ENCODE peak calls at places on chromosomes 3 and 15, in seven cellular contexts. K is fibroblast of lung, M is neural progenitor cell, C is IMR-90, A is endothelial cell of umbilical vein, X is GM23248, S is H1. G is an unnamed sample.
A peak's percentile ranks its signal among the peaks of the same experiment; 100 is the strongest.

GRCh38 chr3:190092250-190092649 is 28.4 kb downstream of the P3H2 start:
- DNase-seq in K (peak; percentile 89), X (peak; percentile 76), A (peak; percentile 78), C (peak; percentile 91), M (peak; percentile 41), S (no peak), G (peak; percentile 86)

GRCh38 chr3:117853923-117854322 is 1144.3 kb downstream of the TUSC7 start:
- DNase-seq in K (peak; percentile 88), M (no peak), C (peak; percentile 93), X (peak; percentile 87), S (no peak), A (peak; percentile 32), G (peak; percentile 87)

GRCh38 chr3:21117397-21117796 is 633.6 kb downstream of the ZNF385D start:
- DNase-seq in X (peak; percentile 13), K (peak; percentile 4), M (no peak), S (no peak), A (no peak), C (no peak), G (no peak)

GRCh38 chr15:42490743-42491539 is at the start of gene ZNF106:
- DNase-seq in C (peak; percentile 92), K (peak; percentile 90), A (peak; percentile 93), S (peak; percentile 65), M (peak; percentile 95), X (peak; percentile 94), G (peak; percentile 84)

GRCh38 chr15:31457161-31457560 is 130.5 kb downstream of the KLF13 start:
- DNase-seq in A (no peak), X (peak; percentile 91), K (no peak), M (no peak), C (no peak), S (no peak), G (no peak)

GRCh38 chr15:42804739-42805138 is 67.8 kb upstream of the CDAN1 start:
- DNase-seq in S (no peak), K (no peak), M (no peak), C (peak; percentile 17), X (no peak), A (no peak), G (no peak)

GRCh38 chr3:57935539-57935938 is 72.7 kb upstream of the FLNB start:
- DNase-seq in M (no peak), S (no peak), X (no peak), A (no peak), C (no peak), K (no peak), G (no peak)

GRCh38 chr3:123267821-123268220 is 66.1 kb downstream of the SEC22A start:
- DNase-seq in S (no peak), C (no peak), X (no peak), A (no peak), M (no peak), K (no peak), G (no peak)

GRCh38 chr3:170356596-170357175 is 829 bp upstream of the SKIL start:
- DNase-seq in X (peak; percentile 91), K (peak; percentile 78), A (peak; percentile 81), C (peak; percentile 74), M (peak; percentile 93), S (peak; percentile 69), G (peak; percentile 55)

GRCh38 chr3:153350420-153350819 is 188.4 kb downstream of the RAP2B start:
- DNase-seq in C (peak; percentile 85), X (peak; percentile 63), M (no peak), S (no peak), A (no peak), K (peak; percentile 95), G (peak; percentile 95)

GRCh38 chr3:177705976-177706866 is 508.9 kb upstream of the TBL1XR1 start:
- DNase-seq in X (no peak), C (no peak), A (no peak), S (no peak), M (no peak), K (peak; percentile 49), G (peak; percentile 20)

GRCh38 chr3:55615694-55616310 is 128.7 kb upstream of the WNT5A start:
- DNase-seq in M (peak; percentile 49), S (peak; percentile 72), K (no peak), C (no peak), A (no peak), X (peak; percentile 45), G (no peak)

GRCh38 chr15:70156781-70157261 is 59.1 kb upstream of the TLE3 start:
- DNase-seq in M (no peak), K (peak; percentile 75), S (no peak), X (peak; percentile 85), A (peak; percentile 61), C (peak; percentile 34), G (peak; percentile 73)

GRCh38 chr3:190319660-190320059 is 2.6 kb downstream of the CLDN1 start:
- DNase-seq in X (no peak), M (no peak), S (no peak), A (no peak), K (peak; percentile 18), C (peak; percentile 67), G (no peak)

GRCh38 chr15:26838742-26839460 is 28.0 kb upstream of the GABRA5 start:
- DNase-seq in S (peak; percentile 36), M (peak; percentile 29), K (no peak), C (no peak), A (no peak), X (peak; percentile 4), G (no peak)

GRCh38 chr15:87874896-87875661 is 381.5 kb downstream of the NTRK3 start:
- DNase-seq in X (peak; percentile 5), M (peak; percentile 85), K (peak; percentile 81), A (no peak), C (peak; percentile 65), S (no peak), G (peak; percentile 72)

GRCh38 chr3:13070622-13071021 is 2.6 kb downstream of the IQSEC1 start:
- DNase-seq in C (no peak), X (no peak), K (no peak), M (peak; percentile 46), A (no peak), S (no peak), G (no peak)

GRCh38 chr3:177802151-177802900 is 605.0 kb upstream of the TBL1XR1 start:
- DNase-seq in A (no peak), X (peak; percentile 59), M (no peak), K (peak; percentile 79), S (no peak), C (peak; percentile 61), G (peak; percentile 77)

GRCh38 chr3:111324645-111325044 is 217.4 kb upstream of the CD96 start:
- DNase-seq in A (no peak), S (no peak), M (no peak), C (no peak), K (peak; percentile 17), X (no peak), G (no peak)

GRCh38 chr3:111324142-111324541 is 217.9 kb upstream of the CD96 start:
- DNase-seq in C (no peak), M (no peak), K (no peak), A (no peak), S (no peak), X (no peak), G (no peak)

GRCh38 chr3:111325160-111325707 is 216.8 kb upstream of the CD96 start:
- DNase-seq in M (no peak), S (no peak), C (peak; percentile 37), X (peak; percentile 18), A (no peak), K (peak; percentile 52), G (peak; percentile 38)

GRCh38 chr3:111319598-111319997 is 222.4 kb upstream of the CD96 start:
- DNase-seq in C (no peak), X (no peak), K (no peak), S (no peak), A (no peak), M (no peak), G (no peak)

DNA sequence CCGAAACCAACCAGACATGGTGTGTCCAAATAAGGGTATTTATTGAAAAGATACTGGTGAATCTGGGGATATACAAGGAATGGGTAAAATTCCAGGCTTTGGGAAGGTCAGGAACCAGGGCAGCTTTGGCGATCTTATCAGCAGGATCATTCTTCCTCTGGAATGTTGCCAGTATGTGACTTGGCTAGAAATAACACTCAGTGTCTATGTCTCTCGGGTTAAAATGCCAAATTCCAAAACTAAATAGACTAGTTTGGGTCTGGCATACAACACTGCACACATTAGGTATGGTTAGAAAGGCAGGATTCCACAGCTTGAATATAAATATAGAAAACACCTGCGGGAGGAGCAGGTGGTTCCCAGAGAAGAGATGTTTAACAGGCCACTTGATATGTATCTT is 220.2 kb upstream of the CD96 start:
- DNase-seq in K (no peak), S (no peak), M (no peak), X (no peak), C (no peak), A (no peak), G (no peak)
- H2AFZ ChIP-seq in K (no peak overlapping the region), S (no peak overlapping the region), M (no peak overlapping the region), X (no peak overlapping the region), C (no peak overlapping the region), A (no peak overlapping the region), G (no peak overlapping the region)

GRCh38 chr3:161879470-161879869 is 382.9 kb downstream of the OTOL1 start:
- DNase-seq in A (no peak), X (no peak), C (no peak), M (no peak), K (peak; percentile 58), S (no peak), G (peak; percentile 47)
- H2AFZ ChIP-seq in A (no peak overlapping the region), X (no peak overlapping the region), C (no peak overlapping the region), M (no peak overlapping the region), K (no peak overlapping the region), S (no peak overlapping the region), G (no peak overlapping the region)

GRCh38 chr3:2452249-2452648 is 353.6 kb downstream of the CNTN4 start:
- DNase-seq in A (no peak), S (no peak), M (no peak), X (no peak), C (no peak), K (no peak), G (no peak)
- H2AFZ ChIP-seq in A (no peak overlapping the region), S (no peak overlapping the region), M (peak overlapping the region; percentile 22), X (no peak overlapping the region), C (no peak overlapping the region), K (no peak overlapping the region), G (no peak overlapping the region)

GRCh38 chr3:97821810-97822775 is at the start of gene CRYBG3:
- DNase-seq in X (peak; percentile 96), M (peak; percentile 91), A (peak; percentile 85), S (no peak), K (peak; percentile 81), C (peak; percentile 75), G (peak; percentile 65)
- H2AFZ ChIP-seq in X (peak within 1 kb of the TSS; percentile 100), M (peak within 1 kb of the TSS; percentile 99), A (peak within 1 kb of the TSS; percentile 79), S (peak within 1 kb of the TSS; percentile 95), K (peak within 1 kb of the TSS; percentile 96), C (peak within 1 kb of the TSS; percentile 98), G (peak within 1 kb of the TSS; percentile 98)